ENCODE peak calls at places on chromosomes 12 and 14, in six cellular contexts. One of them, this sample, is unnamed. For H3K36me3, the result is how much of the 10 kb centered on the place peaks cover.

GRCh38 chr12:74412607-74413230 is 124.9 kb upstream of the ATXN7L3B start:
- DNase-seq in Peyer's patch: no peak
- DNase-seq in colonic mucosa: no peak
- DNase-seq in CD4-positive, CD25-positive, alpha-beta regulatory T cell: no peak
- DNase-seq in endodermal cell: no peak
- DNase-seq in transverse colon: no peak
- DNase-seq in this sample: no peak

GRCh38 chr12:113461666-113462065 is 10.0 kb downstream of the LHX5 start:
- DNase-seq in colonic mucosa: no peak
- DNase-seq in CD4-positive, CD25-positive, alpha-beta regulatory T cell: no peak
- DNase-seq in transverse colon: no peak
- DNase-seq in endodermal cell: peak
- DNase-seq in Peyer's patch: no peak
- DNase-seq in this sample: no peak

GRCh38 chr12:18084080-18084479 is 5.9 kb downstream of the RERGL start:
- DNase-seq in transverse colon: no peak
- DNase-seq in CD4-positive, CD25-positive, alpha-beta regulatory T cell: no peak
- DNase-seq in colonic mucosa: no peak
- DNase-seq in Peyer's patch: no peak
- DNase-seq in endodermal cell: no peak
- DNase-seq in this sample: no peak

GRCh38 chr14:20184181-20184580 is 6.5 kb upstream of the OR11G2 start:
- DNase-seq in Peyer's patch: no peak
- DNase-seq in CD4-positive, CD25-positive, alpha-beta regulatory T cell: no peak
- DNase-seq in endodermal cell: no peak
- DNase-seq in colonic mucosa: no peak
- DNase-seq in transverse colon: no peak
- DNase-seq in this sample: no peak

GRCh38 chr12:2749580-2749979 is 45.2 kb upstream of the FKBP4 start:
- DNase-seq in endodermal cell: peak
- DNase-seq in colonic mucosa: no peak
- DNase-seq in transverse colon: no peak
- DNase-seq in CD4-positive, CD25-positive, alpha-beta regulatory T cell: no peak
- DNase-seq in Peyer's patch: no peak
- DNase-seq in this sample: no peak

GRCh38 chr12:47889040-47889439 is 15.8 kb downstream of the VDR start:
- DNase-seq in Peyer's patch: peak
- DNase-seq in endodermal cell: no peak
- DNase-seq in transverse colon: no peak
- DNase-seq in CD4-positive, CD25-positive, alpha-beta regulatory T cell: no peak
- DNase-seq in colonic mucosa: peak
- DNase-seq in this sample: no peak

GRCh38 chr14:104387000-104387384 is 192.6 kb upstream of the C14orf180 start:
- DNase-seq in colonic mucosa: no peak
- DNase-seq in endodermal cell: peak
- DNase-seq in transverse colon: no peak
- DNase-seq in CD4-positive, CD25-positive, alpha-beta regulatory T cell: no peak
- DNase-seq in Peyer's patch: peak
- DNase-seq in this sample: no peak

GRCh38 chr14:77641534-77642341 is 25.3 kb upstream of the SPTLC2 start:
- DNase-seq in transverse colon: peak
- DNase-seq in CD4-positive, CD25-positive, alpha-beta regulatory T cell: peak
- DNase-seq in Peyer's patch: peak
- DNase-seq in endodermal cell: no peak
- DNase-seq in colonic mucosa: peak
- DNase-seq in this sample: peak

GRCh38 chr12:77725611-77726010 is 105.1 kb upstream of the NAV3 start:
- DNase-seq in colonic mucosa: no peak
- DNase-seq in CD4-positive, CD25-positive, alpha-beta regulatory T cell: no peak
- DNase-seq in transverse colon: no peak
- DNase-seq in endodermal cell: no peak
- DNase-seq in Peyer's patch: no peak
- DNase-seq in this sample: no peak

GRCh38 chr14:68792022-68792829 is 641 bp downstream of the ZFP36L1 start:
- DNase-seq in Peyer's patch: peak
- DNase-seq in CD4-positive, CD25-positive, alpha-beta regulatory T cell: no peak
- DNase-seq in colonic mucosa: peak
- DNase-seq in transverse colon: no peak
- DNase-seq in endodermal cell: peak
- DNase-seq in this sample: peak

GRCh38 chr12:56574210-56574609 is 52.6 kb downstream of the RBMS2 start:
- DNase-seq in Peyer's patch: no peak
- DNase-seq in CD4-positive, CD25-positive, alpha-beta regulatory T cell: no peak
- DNase-seq in transverse colon: no peak
- DNase-seq in colonic mucosa: no peak
- DNase-seq in endodermal cell: no peak
- DNase-seq in this sample: no peak

DNA sequence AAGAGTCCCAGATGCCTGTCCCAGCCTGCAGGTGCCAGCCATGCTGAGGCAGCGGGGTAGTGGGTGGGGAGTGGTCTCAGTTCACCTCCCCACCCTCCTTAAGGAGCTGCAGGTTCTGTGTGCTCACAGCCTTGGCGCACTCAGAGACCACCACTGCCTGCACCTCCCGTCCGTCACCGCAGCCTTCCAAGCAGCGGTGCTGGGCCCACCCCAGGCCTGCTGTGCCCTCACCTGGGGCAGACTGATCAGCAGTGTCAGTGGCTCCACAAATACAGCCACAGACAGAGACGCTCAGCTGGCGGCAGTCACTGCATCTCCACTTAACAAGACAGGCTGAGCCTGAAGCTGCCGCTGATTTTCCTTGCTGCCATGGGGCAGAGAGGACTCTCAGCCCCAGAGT is 120.2 kb downstream of the RFLNA start:
- DNase-seq in Peyer's patch: no peak
- DNase-seq in endodermal cell: no peak
- DNase-seq in CD4-positive, CD25-positive, alpha-beta regulatory T cell: no peak
- DNase-seq in colonic mucosa: no peak
- DNase-seq in transverse colon: no peak
- DNase-seq in this sample: no peak
- H3K36me3 ChIP-seq in Peyer's patch: under half
- H3K36me3 ChIP-seq in endodermal cell: under half
- H3K36me3 ChIP-seq in CD4-positive, CD25-positive, alpha-beta regulatory T cell: under half
- H3K36me3 ChIP-seq in colonic mucosa: under half
- H3K36me3 ChIP-seq in transverse colon: under half
- H3K36me3 ChIP-seq in this sample: under half

GRCh38 chr12:27344246-27344645 is 11.6 kb downstream of the BMAL2 start:
- DNase-seq in transverse colon: no peak
- DNase-seq in Peyer's patch: no peak
- DNase-seq in CD4-positive, CD25-positive, alpha-beta regulatory T cell: no peak
- DNase-seq in endodermal cell: no peak
- DNase-seq in colonic mucosa: no peak
- DNase-seq in this sample: no peak
- H3K4me3 ChIP-seq in transverse colon: no peak
- H3K4me3 ChIP-seq in Peyer's patch: no peak
- H3K4me3 ChIP-seq in CD4-positive, CD25-positive, alpha-beta regulatory T cell: no peak
- H3K4me3 ChIP-seq in endodermal cell: no peak
- H3K4me3 ChIP-seq in colonic mucosa: no peak
- H3K4me3 ChIP-seq in this sample: no peak

DNA sequence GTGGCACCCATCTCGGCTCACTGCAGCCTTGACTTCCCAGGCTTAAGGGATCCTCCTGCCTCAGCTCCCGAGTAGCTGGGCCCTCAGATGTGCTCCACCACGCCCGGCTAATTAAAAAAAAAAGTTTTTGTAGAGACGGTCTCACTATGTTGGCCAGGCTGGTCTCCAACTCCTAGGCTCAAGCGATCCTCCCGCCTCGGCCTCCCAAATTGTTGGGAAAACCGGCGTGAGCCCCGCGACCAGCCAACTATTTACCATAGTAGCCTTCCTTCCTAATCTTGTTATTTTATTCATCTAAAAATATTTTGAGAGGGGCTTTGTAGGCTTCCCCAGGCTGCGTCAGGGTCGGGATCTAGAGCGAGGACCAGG is 25.4 kb upstream of the YY1 start:
- DNase-seq in endodermal cell: no peak
- DNase-seq in transverse colon: no peak
- DNase-seq in CD4-positive, CD25-positive, alpha-beta regulatory T cell: no peak
- DNase-seq in Peyer's patch: no peak
- DNase-seq in colonic mucosa: no peak
- DNase-seq in this sample: no peak
- H3K27ac ChIP-seq in endodermal cell: no peak
- H3K27ac ChIP-seq in transverse colon: peak
- H3K27ac ChIP-seq in CD4-positive, CD25-positive, alpha-beta regulatory T cell: peak
- H3K27ac ChIP-seq in Peyer's patch: peak
- H3K27ac ChIP-seq in colonic mucosa: peak
- H3K27ac ChIP-seq in this sample: peak

GRCh38 chr12:49465132-49465531 is 73.7 kb upstream of the KCNH3 start:
- DNase-seq in colonic mucosa: no peak
- DNase-seq in endodermal cell: no peak
- DNase-seq in transverse colon: no peak
- DNase-seq in CD4-positive, CD25-positive, alpha-beta regulatory T cell: no peak
- DNase-seq in Peyer's patch: no peak
- DNase-seq in this sample: no peak

GRCh38 chr12:49456280-49456679 is 82.5 kb upstream of the KCNH3 start:
- DNase-seq in Peyer's patch: no peak
- DNase-seq in CD4-positive, CD25-positive, alpha-beta regulatory T cell: no peak
- DNase-seq in transverse colon: no peak
- DNase-seq in colonic mucosa: no peak
- DNase-seq in endodermal cell: no peak
- DNase-seq in this sample: no peak

GRCh38 chr12:49455506-49455905 is 83.3 kb upstream of the KCNH3 start:
- DNase-seq in colonic mucosa: no peak
- DNase-seq in Peyer's patch: no peak
- DNase-seq in CD4-positive, CD25-positive, alpha-beta regulatory T cell: no peak
- DNase-seq in endodermal cell: no peak
- DNase-seq in transverse colon: no peak
- DNase-seq in this sample: no peak

GRCh38 chr12:49462103-49462739 is 76.6 kb upstream of the KCNH3 start:
- DNase-seq in CD4-positive, CD25-positive, alpha-beta regulatory T cell: no peak
- DNase-seq in colonic mucosa: no peak
- DNase-seq in transverse colon: no peak
- DNase-seq in Peyer's patch: no peak
- DNase-seq in endodermal cell: no peak
- DNase-seq in this sample: peak

GRCh38 chr12:49461221-49461620 is 77.6 kb upstream of the KCNH3 start:
- DNase-seq in CD4-positive, CD25-positive, alpha-beta regulatory T cell: no peak
- DNase-seq in endodermal cell: no peak
- DNase-seq in transverse colon: no peak
- DNase-seq in colonic mucosa: no peak
- DNase-seq in Peyer's patch: no peak
- DNase-seq in this sample: no peak
- H3K36me3 ChIP-seq in CD4-positive, CD25-positive, alpha-beta regulatory T cell: under half
- H3K36me3 ChIP-seq in endodermal cell: under half
- H3K36me3 ChIP-seq in transverse colon: under half
- H3K36me3 ChIP-seq in colonic mucosa: under half
- H3K36me3 ChIP-seq in Peyer's patch: under half
- H3K36me3 ChIP-seq in this sample: under half

GRCh38 chr12:120100630-120101029 is 15.9 kb downstream of the RAB35 start:
- DNase-seq in endodermal cell: no peak
- DNase-seq in CD4-positive, CD25-positive, alpha-beta regulatory T cell: no peak
- DNase-seq in colonic mucosa: no peak
- DNase-seq in Peyer's patch: no peak
- DNase-seq in transverse colon: peak
- DNase-seq in this sample: peak
- H3K4me3 ChIP-seq in endodermal cell: no peak
- H3K4me3 ChIP-seq in CD4-positive, CD25-positive, alpha-beta regulatory T cell: no peak
- H3K4me3 ChIP-seq in colonic mucosa: no peak
- H3K4me3 ChIP-seq in Peyer's patch: no peak
- H3K4me3 ChIP-seq in transverse colon: no peak
- H3K4me3 ChIP-seq in this sample: no peak

DNA sequence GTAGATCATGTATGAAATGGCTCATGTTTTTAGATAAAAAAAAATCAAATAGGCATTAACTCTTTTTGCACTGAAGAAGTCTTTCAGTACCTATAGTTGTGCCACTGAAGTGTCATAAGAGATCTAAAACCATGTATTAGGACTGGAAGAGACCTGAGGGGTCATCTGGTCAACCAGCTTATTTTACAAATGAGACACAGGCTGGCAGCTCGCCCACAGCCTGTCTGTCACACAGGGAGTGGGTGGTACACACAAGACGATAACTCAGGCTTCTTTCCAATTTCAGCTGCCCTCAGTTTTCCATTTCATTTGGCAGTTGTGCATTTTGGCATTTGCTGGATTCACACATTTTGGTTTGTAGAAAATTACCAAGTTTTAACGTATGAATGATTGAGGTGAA is 34.7 kb downstream of the C12orf75 start:
- DNase-seq in endodermal cell: no peak
- DNase-seq in Peyer's patch: no peak
- DNase-seq in transverse colon: no peak
- DNase-seq in CD4-positive, CD25-positive, alpha-beta regulatory T cell: no peak
- DNase-seq in colonic mucosa: no peak
- DNase-seq in this sample: no peak
- H3K27ac ChIP-seq in endodermal cell: no peak
- H3K27ac ChIP-seq in Peyer's patch: no peak
- H3K27ac ChIP-seq in transverse colon: no peak
- H3K27ac ChIP-seq in CD4-positive, CD25-positive, alpha-beta regulatory T cell: no peak
- H3K27ac ChIP-seq in colonic mucosa: no peak
- H3K27ac ChIP-seq in this sample: no peak

GRCh38 chr14:51246032-51246431 is 6.0 kb downstream of the TMX1 start:
- DNase-seq in endodermal cell: no peak
- DNase-seq in colonic mucosa: no peak
- DNase-seq in transverse colon: no peak
- DNase-seq in CD4-positive, CD25-positive, alpha-beta regulatory T cell: no peak
- DNase-seq in Peyer's patch: no peak
- DNase-seq in this sample: no peak
- H3K36me3 ChIP-seq in endodermal cell: half or more
- H3K36me3 ChIP-seq in colonic mucosa: under half
- H3K36me3 ChIP-seq in transverse colon: under half
- H3K36me3 ChIP-seq in CD4-positive, CD25-positive, alpha-beta regulatory T cell: under half
- H3K36me3 ChIP-seq in Peyer's patch: under half
- H3K36me3 ChIP-seq in this sample: under half